ENCODE peak calls at places on chromosomes 4 and X, in seven cellular contexts. M is sigmoid colon, C is ovary, H is body of pancreas, Z is esophagus squamous epithelium, T is heart left ventricle, B is prostate gland. N is an unnamed sample.

GRCh38 chr4:86218721-86219481 is 141.0 kb downstream of the MAPK10 start:
- DNase-seq in C (no peak), M (no peak), B (peak; percentile 13), Z (no peak), T (no peak), H (no peak), N (no peak)

GRCh38 chrX:1558761-1559468 is 21.9 kb upstream of the P2RY8 start:
- DNase-seq in T (no peak), Z (no peak), B (no peak), M (peak; percentile 14), H (no peak), C (no peak), N (no peak)

GRCh38 chr4:113384600-113384999 is 335.1 kb downstream of the ANK2 start:
- DNase-seq in H (no peak), T (no peak), C (no peak), Z (no peak), M (no peak), B (no peak), N (no peak)

GRCh38 chrX:140439455-140439854 is 65.4 kb downstream of the SOX3 start:
- DNase-seq in T (no peak), C (no peak), B (no peak), Z (no peak), H (peak; percentile 23), M (no peak), N (no peak)

GRCh38 chrX:91108761-91109160 is 325.9 kb upstream of the PABPC5 start:
- DNase-seq in H (no peak), M (no peak), C (no peak), T (no peak), B (no peak), Z (no peak), N (no peak)

GRCh38 chr4:2787230-2788100 is 5.4 kb upstream of the SH3BP2 start:
- DNase-seq in H (no peak), B (no peak), T (peak; percentile 75), Z (no peak), M (peak; percentile 78), C (no peak), N (no peak)

GRCh38 chr4:7890635-7891393 is 48.8 kb downstream of the AFAP1 start:
- DNase-seq in C (no peak), H (no peak), T (no peak), Z (no peak), M (no peak), B (no peak), N (no peak)

GRCh38 chr4:173057442-173057841 is 111.2 kb upstream of the GALNT7 start:
- DNase-seq in Z (no peak), T (no peak), B (no peak), C (no peak), H (no peak), M (no peak), N (no peak)

GRCh38 chr4:73620115-73620792 is at the start of gene RASSF6:
- DNase-seq in Z (no peak), T (no peak), M (no peak), C (peak; percentile 46), B (peak; percentile 75), H (peak; percentile 87), N (no peak)

GRCh38 chrX:119174900-119175299 is 47.3 kb upstream of the KIAA1210 start:
- DNase-seq in Z (no peak), C (no peak), M (no peak), B (no peak), T (no peak), H (no peak), N (no peak)
- TF ChIP-seq POLR2A in Z (no peak), C (no peak), M (no peak), B (no peak), T (no peak), H (no peak), N (no peak)

GRCh38 chr4:83174844-83175414 is 60.4 kb upstream of the PLAC8 start:
- DNase-seq in C (no peak), T (no peak), M (no peak), Z (no peak), H (no peak), B (no peak), N (no peak)
- TF ChIP-seq POLR2A in C (no peak), T (no peak), M (no peak), Z (no peak), H (no peak), B (no peak), N (no peak)

GRCh38 chr4:140641789-140642439 is 73.2 kb upstream of the UCP1 start:
- DNase-seq in H (no peak), T (peak; percentile 66), Z (no peak), M (no peak), B (peak; percentile 72), C (peak; percentile 78), N (no peak)
- TF ChIP-seq POLR2A in H (no peak), T (no peak), Z (no peak), M (no peak), B (peak; percentile 27), C (no peak), N (no peak)

DNA sequence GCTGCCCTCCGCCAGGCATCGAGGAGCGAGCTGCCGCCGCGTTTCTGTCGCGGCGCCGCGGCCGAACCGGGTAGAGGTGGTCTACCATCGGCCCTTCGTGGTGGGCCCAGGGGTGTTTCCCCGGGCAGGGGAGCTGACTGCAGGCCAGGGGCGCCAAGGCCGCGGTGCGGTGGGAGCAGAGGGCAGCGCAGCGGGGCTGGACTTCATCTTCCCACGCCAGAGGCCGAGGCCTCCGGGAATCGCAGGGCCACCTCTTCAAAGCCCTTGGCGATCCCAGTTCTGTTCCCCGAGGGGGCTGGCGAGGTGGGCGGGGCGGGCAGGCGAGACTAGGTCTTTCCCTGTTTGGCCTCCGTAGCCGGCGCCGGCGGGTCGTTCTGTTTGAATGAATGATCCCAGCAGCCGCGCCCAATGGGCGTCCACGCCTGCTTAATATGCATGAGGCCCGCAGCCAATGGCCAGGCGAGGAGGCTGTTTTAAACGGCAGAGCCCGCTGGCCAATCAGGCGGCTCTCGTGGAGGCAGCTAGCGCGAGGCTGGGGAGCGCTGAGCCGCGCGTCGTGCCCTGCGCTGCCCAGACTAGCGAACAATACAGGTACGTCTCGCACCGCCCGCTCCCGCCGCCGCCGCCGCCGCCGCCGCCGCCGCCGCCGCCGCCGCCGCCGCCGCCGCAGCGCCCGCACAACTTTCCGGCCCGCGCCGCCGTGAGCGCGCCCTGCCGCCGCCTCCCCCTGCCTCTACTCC is at the start of gene HMGB3:
- DNase-seq in B (peak; percentile 83), M (peak; percentile 86), T (peak; percentile 89), C (peak; percentile 83), Z (peak; percentile 47), H (peak; percentile 83), N (peak; percentile 96)
- TF ChIP-seq POLR2A in B (peak; percentile 72), M (no peak), T (no peak), C (no peak), Z (no peak), H (peak; percentile 63), N (peak; percentile 36)

DNA sequence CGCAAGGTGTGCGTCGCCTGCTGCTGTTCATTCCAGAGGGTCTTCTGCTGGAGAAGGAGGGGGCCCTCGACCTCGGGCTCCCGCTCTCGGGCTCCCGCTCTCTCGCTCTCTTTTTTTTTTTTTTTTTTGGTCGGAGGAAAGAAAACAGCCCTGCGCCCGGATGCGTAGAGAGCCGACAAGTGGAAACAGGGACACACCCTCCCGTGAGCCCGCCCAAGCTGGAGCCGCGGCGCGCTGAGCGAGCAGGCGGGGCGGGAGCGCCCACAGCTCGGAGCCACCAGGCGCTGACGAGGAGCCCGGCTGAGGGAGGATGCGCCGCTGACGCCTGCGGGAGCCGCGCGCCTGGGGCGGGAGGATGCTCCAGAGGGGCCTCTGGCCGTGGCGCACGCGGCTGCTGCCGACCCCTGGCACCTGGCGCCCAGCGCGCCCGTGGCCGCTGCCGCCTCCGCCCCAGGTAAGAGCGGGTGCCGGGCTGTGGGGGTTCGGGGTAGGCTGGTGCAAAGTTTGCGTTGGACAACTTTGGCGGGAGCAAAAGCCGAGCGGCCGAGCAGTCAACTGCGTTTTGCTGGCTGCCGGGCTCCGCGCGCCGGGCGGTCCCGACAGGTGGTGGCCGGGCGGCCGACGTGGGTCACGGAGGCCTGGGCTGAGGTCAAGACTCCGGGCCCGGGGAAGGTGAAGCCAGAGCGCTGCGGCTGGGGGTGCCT is at the start of gene MCUB:
- DNase-seq in Z (peak; percentile 41), T (peak; percentile 94), M (peak; percentile 93), B (peak; percentile 73), C (peak; percentile 87), H (peak; percentile 60), N (peak; percentile 87)
- TF ChIP-seq POLR2A in Z (no peak), T (no peak), M (no peak), B (peak; percentile 82), C (peak; percentile 64), H (peak; percentile 9), N (peak; percentile 70)

GRCh38 chrX:154020500-154021115 is 906 bp upstream of the IRAK1 start:
- DNase-seq in T (no peak), H (no peak), M (no peak), Z (no peak), B (no peak), C (no peak), N (no peak)

GRCh38 chrX:154021131-154021611 is 1.5 kb upstream of the IRAK1 start:
- DNase-seq in Z (no peak), C (no peak), M (no peak), B (no peak), H (no peak), T (no peak), N (peak; percentile 63)

GRCh38 chrX:154019061-154019621 is 561 bp downstream of the IRAK1 start:
- DNase-seq in Z (no peak), T (no peak), M (no peak), H (no peak), B (no peak), C (no peak), N (no peak)

GRCh38 chrX:154018518-154019060 is 1.1 kb downstream of the IRAK1 start:
- DNase-seq in T (no peak), B (no peak), Z (no peak), M (no peak), C (no peak), H (no peak), N (no peak)

DNA sequence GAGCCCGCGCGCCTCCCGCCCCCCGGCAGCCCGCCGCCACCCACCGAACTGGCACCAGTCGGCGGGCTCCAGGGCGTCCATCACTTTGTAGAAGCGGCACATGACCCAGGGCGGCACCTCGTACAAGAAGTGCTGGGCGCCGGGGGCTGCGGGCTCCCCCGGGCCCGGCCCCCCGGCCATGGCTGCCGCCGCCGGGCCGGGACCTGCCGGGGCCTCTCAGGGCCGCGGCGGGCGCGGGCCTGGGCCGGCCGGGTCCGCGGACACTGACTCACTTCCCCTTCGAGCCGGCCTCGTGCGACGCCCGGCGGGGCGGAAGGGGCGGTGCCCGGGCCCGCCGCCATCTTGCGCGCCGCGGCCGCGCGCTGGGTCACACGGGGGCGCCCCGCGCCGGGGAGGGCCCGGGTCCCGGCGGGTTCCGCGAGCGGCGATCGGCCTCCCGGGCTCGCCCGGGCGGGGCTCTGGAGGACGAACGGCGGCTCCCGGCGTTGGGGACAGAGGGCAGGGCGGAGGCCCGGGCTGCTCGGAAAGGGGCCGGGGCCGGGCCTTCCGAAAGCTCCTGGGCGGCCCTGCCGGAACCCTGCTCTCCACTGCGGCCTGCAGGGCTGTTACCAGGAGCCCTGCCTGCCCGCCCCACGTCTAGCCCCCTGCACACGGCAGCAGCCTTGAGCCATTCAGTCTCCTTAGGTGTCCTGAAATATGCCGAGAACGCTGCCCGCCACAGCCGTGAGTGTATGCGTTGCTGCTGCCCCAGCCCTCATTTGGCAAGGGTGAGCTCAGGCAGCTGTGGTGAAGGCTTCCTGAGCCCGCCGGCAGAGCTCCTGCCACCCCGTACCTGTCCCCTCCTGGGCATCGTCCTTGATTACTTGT is at the start of gene IRAK1:
- DNase-seq in C (peak; percentile 78), H (peak; percentile 62), T (peak; percentile 84), B (peak; percentile 27), M (no peak), Z (no peak), N (peak; percentile 70)
- TF ChIP-seq POLR2A in C (no peak), H (peak; percentile 40), T (no peak), B (no peak), M (no peak), Z (no peak), N (peak; percentile 59)

N was measured in H54.